ENCODE peak calls at places on chromosome 22, in four cellular contexts. X, B, Q and M are unnamed samples.

GRCh38 chr22:43042101-43042780 is 27.3 kb upstream of the PACSIN2 start:
- DNase-seq in Q (no peak), B (no peak), X (no peak), M (no peak)

GRCh38 chr22:20150381-20151275 is at the start of gene CCDC188:
- DNase-seq in Q (no peak), B (no peak), X (no peak), M (no peak)

GRCh38 chr22:43587574-43587973 is 175.8 kb downstream of the MPPED1 start:
- DNase-seq in X (no peak), B (peak), Q (no peak), M (no peak)

GRCh38 chr22:40385041-40385782 is 14.8 kb downstream of the SGSM3 start:
- DNase-seq in X (no peak), B (no peak), Q (no peak), M (no peak)

GRCh38 chr22:32706149-32706548 is 95.4 kb upstream of the TIMP3 start:
- DNase-seq in X (no peak), Q (no peak), B (peak), M (no peak)

GRCh38 chr22:30262917-30263741 is 3.5 kb downstream of the OSM start:
- DNase-seq in B (peak), X (no peak), Q (no peak), M (peak)

GRCh38 chr22:17807571-17808410 is 33.5 kb upstream of the BID start:
- DNase-seq in Q (no peak), X (no peak), B (no peak), M (peak)

GRCh38 chr22:22235564-22235963 is 9.0 kb upstream of the VPREB1 start:
- DNase-seq in X (peak), B (peak), Q (no peak), M (no peak)

GRCh38 chr22:24428751-24429410 is 1.5 kb downstream of the ADORA2A start:
- DNase-seq in B (no peak), Q (no peak), X (no peak), M (peak)

GRCh38 chr22:36701941-36702640 is 1.5 kb downstream of the CACNG2 start:
- DNase-seq in Q (no peak), B (no peak), X (no peak), M (no peak)

GRCh38 chr22:37894939-37895670 is 11.0 kb upstream of the MICALL1 start:
- DNase-seq in X (no peak), B (no peak), Q (no peak), M (no peak)

GRCh38 chr22:37639771-37640590 is 512 bp downstream of the SH3BP1 start:
- DNase-seq in B (no peak), Q (no peak), X (no peak), M (no peak)

GRCh38 chr22:25362883-25363240 is 143.4 kb downstream of the CRYBB2 start:
- DNase-seq in Q (no peak), X (no peak), B (no peak), M (no peak)

GRCh38 chr22:29031236-29031982 is 30.2 kb downstream of the C22orf31 start:
- DNase-seq in B (peak), Q (no peak), X (no peak), M (peak)

GRCh38 chr22:22139364-22139763 is 105.2 kb upstream of the VPREB1 start:
- DNase-seq in X (no peak), Q (no peak), B (no peak), M (no peak)

GRCh38 chr22:49561976-49562375 is 265.7 kb downstream of the BRD1 start:
- DNase-seq in X (no peak), B (no peak), Q (no peak), M (no peak)

GRCh38 chr22:19673660-19674059 is 40.6 kb upstream of the SEPTIN5 start:
- DNase-seq in Q (no peak), B (no peak), X (no peak), M (no peak)